ENCODE peak calls at places on chromosomes 16 and 17, in five cellular contexts. Q is HepG2, O is K562, H is H1, P is GM12878. C is an unnamed sample.

GRCh38 chr17:31562447-31562846 is 171.0 kb downstream of the RAB11FIP4 start:
- DNase-seq in H (no peak), O (no peak), Q (no peak), P (no peak), C (no peak)

GRCh38 chr17:28379814-28380571 is 8.5 kb downstream of the SARM1 start:
- DNase-seq in Q (peak; percentile 77), O (no peak), H (no peak), P (no peak), C (no peak)

GRCh38 chr16:30745082-30745481 is 3.1 kb upstream of the PHKG2 start:
- DNase-seq in H (no peak), P (no peak), O (no peak), Q (peak; percentile 67), C (no peak)

GRCh38 chr17:39173539-39174274 is 7.7 kb upstream of the ARL5C start:
- DNase-seq in P (no peak), O (no peak), H (no peak), Q (no peak), C (no peak)

GRCh38 chr17:66915204-66915611 is 49.3 kb upstream of the CACNG4 start:
- DNase-seq in O (no peak), H (no peak), P (no peak), Q (peak; percentile 21), C (peak; percentile 39)

GRCh38 chr16:50395763-50396710 is 27.2 kb upstream of the BRD7 start:
- DNase-seq in O (no peak), P (no peak), H (no peak), Q (no peak), C (no peak)

GRCh38 chr16:89828199-89828869 is at the start of gene SPIRE2:
- DNase-seq in H (no peak), Q (no peak), P (no peak), O (peak; percentile 85), C (no peak)

GRCh38 chr16:9869776-9870175 is 312.5 kb downstream of the GRIN2A start:
- DNase-seq in O (no peak), Q (no peak), P (no peak), H (no peak), C (no peak)

GRCh38 chr17:32226881-32227280 is 38.8 kb upstream of the RHBDL3 start:
- DNase-seq in H (no peak), O (no peak), P (no peak), Q (no peak), C (no peak)

GRCh38 chr17:49730078-49730786 is 22.5 kb upstream of the SLC35B1 start:
- DNase-seq in Q (no peak), O (no peak), H (no peak), P (no peak), C (no peak)

GRCh38 chr16:23244122-23244521 is 58.0 kb upstream of the SCNN1B start:
- DNase-seq in P (no peak), Q (no peak), O (no peak), H (no peak), C (no peak)

GRCh38 chr17:51154176-51154575 is 817 bp downstream of the NME1 start:
- DNase-seq in O (peak; percentile 35), Q (no peak), P (no peak), H (no peak), C (no peak)

GRCh38 chr16:79278506-79278905 is 322.0 kb downstream of the MAF start:
- DNase-seq in O (no peak), H (no peak), Q (no peak), P (no peak), C (no peak)

GRCh38 chr16:47431960-47432359 is 28.9 kb downstream of the ITFG1 start:
- DNase-seq in Q (no peak), H (no peak), O (no peak), P (no peak), C (no peak)

GRCh38 chr16:24164402-24164801 is 91.7 kb upstream of the CACNG3 start:
- DNase-seq in H (no peak), Q (no peak), P (no peak), O (no peak), C (no peak)

GRCh38 chr17:44502598-44503079 is 567 bp downstream of the GPATCH8 start:
- DNase-seq in Q (no peak), P (no peak), H (no peak), O (peak; percentile 32), C (no peak)

DNA sequence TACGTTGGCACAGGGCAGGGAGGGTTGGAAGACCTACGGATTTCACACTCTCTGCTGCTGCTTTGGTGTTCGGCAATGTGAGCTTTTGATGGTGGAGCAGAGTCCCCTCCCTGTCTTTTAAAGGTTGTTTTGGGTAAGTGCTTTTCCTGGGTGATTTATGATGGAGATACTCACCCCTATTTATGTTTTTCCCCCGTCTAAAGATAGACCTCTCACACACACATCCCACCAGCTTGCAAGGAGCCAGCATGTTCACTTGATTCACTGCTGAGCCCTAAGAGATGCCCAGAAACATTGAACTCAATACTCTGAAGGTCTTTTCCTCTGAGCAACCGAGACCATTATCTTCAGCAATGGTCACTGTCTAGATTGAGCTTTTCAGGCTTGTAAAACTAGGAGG is 8.3 kb downstream of the RBFOX1 start:
- DNase-seq in O (no peak), H (no peak), P (no peak), Q (no peak), C (no peak)
- TF ChIP-seq SRF in O (no peak), H (no peak), P (no peak), Q (no peak), C (no peak)

GRCh38 chr17:17497845-17498520 is 1.8 kb upstream of the RASD1 start:
- DNase-seq in Q (no peak), O (no peak), P (no peak), H (no peak), C (no peak)

GRCh38 chr17:17498606-17499301 is 2.6 kb upstream of the RASD1 start:
- DNase-seq in H (no peak), Q (no peak), O (no peak), P (no peak), C (no peak)

GRCh38 chr17:17495448-17496188 is 577 bp downstream of the RASD1 start:
- DNase-seq in O (no peak), P (no peak), H (no peak), Q (no peak), C (no peak)

GRCh38 chr17:17496189-17497064 is at the start of gene RASD1:
- DNase-seq in O (peak; percentile 87), Q (peak; percentile 59), H (no peak), P (no peak), C (no peak)

DNA sequence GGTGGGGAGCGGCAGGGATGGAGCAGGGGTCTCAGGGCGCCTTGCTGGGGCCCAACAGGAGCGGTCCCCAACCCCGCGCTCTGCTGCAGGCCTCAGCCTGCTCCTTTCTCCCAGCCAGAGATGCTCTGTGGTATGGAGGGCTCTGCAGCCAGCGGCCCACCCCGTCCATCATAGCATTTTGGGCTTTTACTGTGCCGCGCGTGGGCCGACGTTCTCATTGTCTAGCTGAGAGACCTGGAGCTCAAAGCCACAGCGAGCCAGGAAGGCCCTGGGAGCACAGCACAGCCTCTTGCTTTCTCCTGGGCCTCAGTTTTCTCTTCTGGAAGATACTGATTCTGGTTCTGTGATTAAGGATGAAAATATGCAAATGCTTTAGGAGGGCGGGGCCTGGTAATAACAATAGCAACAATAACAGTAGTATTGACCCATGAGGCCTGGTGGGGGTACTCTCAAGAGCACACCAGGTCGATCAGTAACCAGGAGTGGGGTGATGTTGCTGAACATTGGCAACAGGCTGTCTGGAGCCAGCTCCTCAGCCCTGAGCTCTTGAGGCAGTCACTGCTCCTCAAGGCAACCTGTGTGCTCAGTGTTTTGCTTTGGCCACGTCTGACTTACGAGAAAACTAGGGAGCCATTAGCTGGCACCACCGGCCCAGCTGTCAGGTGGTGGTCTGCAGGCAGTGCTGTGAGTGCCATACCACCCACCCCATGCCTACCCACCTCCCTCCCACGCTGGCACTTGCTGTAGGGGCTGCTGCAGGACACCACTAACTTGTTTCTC is 1.1 kb upstream of the RASD1 start:
- DNase-seq in Q (no peak), H (no peak), P (no peak), O (no peak), C (no peak)
- TF ChIP-seq SRF in Q (no peak), H (no peak), P (no peak), O (no peak), C (no peak)

GRCh38 chr17:13557077-13557476 is 44.7 kb downstream of the HS3ST3A1 start:
- DNase-seq in Q (no peak), O (no peak), P (no peak), H (no peak), C (no peak)
- TF ChIP-seq SRF in Q (no peak), O (no peak), P (no peak), H (no peak), C (no peak)

GRCh38 chr17:35732806-35733136 is 1.3 kb downstream of the RASL10B start:
- DNase-seq in O (no peak), Q (no peak), H (no peak), P (no peak), C (no peak)
- TF ChIP-seq SRF in O (no peak), Q (no peak), H (no peak), P (no peak), C (no peak)

C was measured in HCT116.